ENCODE peak calls at places on chromosomes 12 and 14, in eight cellular contexts. D, G, K, Q, E, S, F and B are unnamed samples.

GRCh38 chr12:78928200-78929074 is 63.9 kb downstream of the SYT1 start:
- DNase-seq in D (no peak), G (no peak), K (no peak), Q (no peak), E (no peak), S (peak), F (peak), B (peak)

GRCh38 chr12:32501835-32502333 is 102.5 kb downstream of the FGD4 start:
- DNase-seq in D (no peak), G (peak), K (peak), Q (peak), E (no peak), S (peak), F (peak), B (peak)

GRCh38 chr12:109727039-109727723 is 13.6 kb downstream of the FAM222A start:
- DNase-seq in D (peak), G (no peak), K (peak), Q (no peak), E (no peak), S (no peak), F (no peak), B (no peak)

GRCh38 chr14:92035890-92036289 is 4.0 kb downstream of the TRIP11 start:
- DNase-seq in D (no peak), G (no peak), K (no peak), Q (no peak), E (no peak), S (no peak), F (no peak), B (no peak)

GRCh38 chr12:128606040-128606439 is 217.7 kb downstream of the SLC15A4 start:
- DNase-seq in D (no peak), G (no peak), K (no peak), Q (no peak), E (no peak), S (peak), F (no peak), B (no peak)

GRCh38 chr14:96832351-96832750 is 35.2 kb downstream of the VRK1 start:
- DNase-seq in D (no peak), G (no peak), K (no peak), Q (no peak), E (no peak), S (no peak), F (no peak), B (no peak)

GRCh38 chr14:90453401-90453951 is 56.6 kb downstream of the CALM1 start:
- DNase-seq in D (peak), G (no peak), K (peak), Q (peak), E (no peak), S (peak), F (peak), B (no peak)

GRCh38 chr12:8779281-8779680 is 43.1 kb upstream of the A2ML1 start:
- DNase-seq in D (no peak), G (no peak), K (no peak), Q (no peak), E (no peak), S (no peak), F (no peak), B (no peak)

GRCh38 chr12:114751712-114752111 is 67.7 kb upstream of the TBX3 start:
- DNase-seq in D (no peak), G (peak), K (no peak), Q (no peak), E (no peak), S (no peak), F (no peak), B (no peak)

GRCh38 chr14:67441672-67442071 is 29.7 kb upstream of the PLEK2 start:
- DNase-seq in D (peak), G (no peak), K (no peak), Q (no peak), E (no peak), S (no peak), F (no peak), B (no peak)

GRCh38 chr14:104296388-104297312 is 158.3 kb downstream of the KIF26A start:
- DNase-seq in D (peak), G (no peak), K (no peak), Q (peak), E (peak), S (no peak), F (no peak), B (no peak)

GRCh38 chr14:65446159-65446558 is 33.6 kb downstream of the FUT8 start:
- DNase-seq in D (no peak), G (no peak), K (no peak), Q (no peak), E (no peak), S (no peak), F (peak), B (peak)

GRCh38 chr14:42214981-42215491 is 608.4 kb downstream of the LRFN5 start:
- DNase-seq in D (no peak), G (no peak), K (no peak), Q (no peak), E (no peak), S (peak), F (peak), B (peak)

GRCh38 chr14:49549881-49550280 is 36.3 kb downstream of the RPS29 start:
- DNase-seq in D (no peak), G (peak), K (no peak), Q (no peak), E (no peak), S (no peak), F (peak), B (peak)

GRCh38 chr14:34050606-34051005 is 99.7 kb upstream of the EGLN3 start:
- DNase-seq in D (no peak), G (no peak), K (no peak), Q (no peak), E (no peak), S (no peak), F (no peak), B (no peak)

GRCh38 chr14:34971381-34971780 is 11.4 kb upstream of the SRP54 start:
- DNase-seq in D (no peak), G (no peak), K (no peak), Q (no peak), E (no peak), S (no peak), F (no peak), B (peak)

GRCh38 chr12:48779869-48780268 is 9.0 kb downstream of the ADCY6 start:
- DNase-seq in D (peak), G (no peak), K (no peak), Q (peak), E (peak), S (peak), F (peak), B (peak)

GRCh38 chr14:104249706-104250105 is 111.3 kb downstream of the KIF26A start:
- DNase-seq in D (no peak), G (no peak), K (no peak), Q (peak), E (peak), S (no peak), F (no peak), B (no peak)

GRCh38 chr12:117098361-117099217 is 627 bp downstream of the TESC start:
- DNase-seq in D (no peak), G (peak), K (peak), Q (no peak), E (no peak), S (no peak), F (no peak), B (no peak)

GRCh38 chr12:117101953-117102833 is 3.0 kb upstream of the TESC start:
- DNase-seq in D (no peak), G (no peak), K (no peak), Q (no peak), E (no peak), S (no peak), F (no peak), B (no peak)

GRCh38 chr12:117098071-117098360 is 1.2 kb downstream of the TESC start:
- DNase-seq in D (no peak), G (no peak), K (no peak), Q (no peak), E (no peak), S (no peak), F (no peak), B (no peak)

GRCh38 chr12:117100851-117101673 is 1.8 kb upstream of the TESC start:
- DNase-seq in D (no peak), G (no peak), K (peak), Q (no peak), E (no peak), S (no peak), F (no peak), B (no peak)

DNA sequence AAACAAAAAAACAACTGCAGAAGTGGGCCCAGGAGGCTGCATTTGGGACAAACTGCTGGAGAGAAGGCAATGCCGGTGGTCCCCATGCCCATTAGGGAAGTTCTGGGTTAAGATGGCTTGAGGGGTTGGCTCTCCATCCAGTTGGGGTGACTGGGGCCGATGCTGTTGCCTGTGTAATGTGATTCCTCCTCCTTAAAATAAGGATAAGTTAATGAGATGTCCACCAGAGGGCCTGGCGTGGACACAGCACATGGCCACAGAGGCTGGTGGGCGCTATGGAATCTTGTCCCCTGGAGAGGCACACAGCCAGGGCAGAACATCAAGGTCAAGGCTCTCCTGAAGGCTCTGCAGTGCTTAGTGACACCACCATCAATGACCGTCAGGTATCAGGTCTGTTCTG is 1.0 kb upstream of the TESC start:
- DNase-seq in D (no peak), G (peak), K (peak), Q (no peak), E (no peak), S (no peak), F (peak), B (no peak)
- TF ChIP-seq CTCF in D (peak), G (peak), K (no peak), Q (no peak), E (no peak), S (peak), F (peak), B (peak)

GRCh38 chr12:92234533-92234932 is 88.9 kb upstream of the BTG1 start:
- DNase-seq in D (no peak), G (no peak), K (no peak), Q (no peak), E (no peak), S (peak), F (no peak), B (no peak)

GRCh38 chr12:92235703-92236472 is 90.2 kb upstream of the BTG1 start:
- DNase-seq in D (no peak), G (no peak), K (no peak), Q (no peak), E (no peak), S (no peak), F (no peak), B (no peak)

GRCh38 chr12:92237262-92237661 is 91.6 kb upstream of the BTG1 start:
- DNase-seq in D (no peak), G (no peak), K (no peak), Q (no peak), E (no peak), S (no peak), F (no peak), B (no peak)

GRCh38 chr12:92233346-92234015 is 87.8 kb upstream of the BTG1 start:
- DNase-seq in D (no peak), G (no peak), K (no peak), Q (no peak), E (no peak), S (no peak), F (peak), B (no peak)
- H3K4me3 ChIP-seq in D (no peak), G (no peak), K (no peak), Q (no peak), E (no peak), S (no peak), F (no peak), B (no peak)

DNA sequence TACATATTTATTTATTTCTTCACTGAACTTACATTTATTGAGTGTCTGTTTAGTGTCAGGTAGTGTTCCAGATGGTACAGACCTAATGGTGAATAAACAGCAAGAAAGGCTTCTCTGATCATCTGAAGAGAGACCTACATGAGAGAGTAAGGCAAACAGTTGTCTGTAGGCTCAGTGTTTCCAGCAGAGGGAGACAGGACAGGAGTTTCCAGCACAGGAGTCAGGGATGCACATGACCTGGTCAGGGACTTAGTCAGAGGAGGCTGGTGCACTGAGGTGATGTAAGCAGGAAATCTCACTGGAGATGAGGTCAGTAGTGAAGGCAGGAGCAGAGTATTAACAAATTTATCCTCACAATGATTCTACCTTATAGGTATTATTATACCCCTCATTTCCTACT is 233.2 kb downstream of the MDGA2 start:
- DNase-seq in D (no peak), G (peak), K (no peak), Q (no peak), E (no peak), S (peak), F (peak), B (no peak)
- TF ChIP-seq CTCF in D (peak), G (peak), K (no peak), Q (no peak), E (no peak), S (peak), F (no peak), B (no peak)

GRCh38 chr12:122964439-122965257 is 1.6 kb downstream of the ABCB9 start:
- DNase-seq in D (no peak), G (no peak), K (no peak), Q (no peak), E (no peak), S (no peak), F (no peak), B (no peak)
- H3K4me3 ChIP-seq in D (peak), G (no peak), K (no peak), Q (no peak), E (peak), S (no peak), F (no peak), B (no peak)

DNA sequence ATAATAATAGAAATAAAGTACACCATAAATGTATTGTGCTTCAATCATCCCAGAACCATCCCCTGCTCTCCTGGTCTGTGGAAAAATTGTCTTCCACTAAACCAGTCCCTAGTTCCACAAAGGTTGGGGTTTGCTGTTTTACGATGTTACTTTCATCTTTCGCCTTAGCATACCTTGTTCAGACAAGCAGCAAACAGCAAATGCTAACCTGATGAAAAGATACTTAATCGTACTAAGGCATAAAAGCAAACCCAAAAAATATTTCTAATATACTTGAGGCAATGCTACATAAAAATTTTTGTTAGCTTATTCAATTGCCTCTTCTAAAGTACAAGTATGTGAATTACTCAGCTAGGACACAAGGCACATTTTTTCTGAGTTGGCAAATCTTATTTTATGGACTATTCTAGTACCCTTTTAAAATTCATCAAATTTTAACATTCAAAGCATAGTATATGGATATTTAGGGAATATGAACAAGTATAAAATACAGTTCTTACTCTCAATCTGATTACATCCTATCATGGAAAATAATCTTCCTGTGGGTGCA is 97.1 kb upstream of the PLEKHG7 start:
- DNase-seq in D (no peak), G (no peak), K (no peak), Q (no peak), E (no peak), S (no peak), F (no peak), B (no peak)
- TF ChIP-seq CTCF in D (no peak), G (no peak), K (no peak), Q (no peak), E (no peak), S (no peak), F (no peak), B (no peak)